ENCODE peak calls at places on chromosomes 5 and 9, in four cellular contexts. D is GM23248; T is neuronal stem cell; F is CD8-positive, alpha-beta T cell. Q is an unnamed sample.

GRCh38 chr9:78601957-78602565 is 305.1 kb downstream of the PSAT1 start:
- DNase-seq in T (peak; percentile 42), D (peak; percentile 71), F (no peak), Q (no peak)

GRCh38 chr5:96113170-96113939 is 151.7 kb upstream of the ELL2 start:
- DNase-seq in F (no peak), D (peak; percentile 62), T (no peak), Q (no peak)

GRCh38 chr9:11312976-11313375 is 700.2 kb upstream of the PTPRD start:
- DNase-seq in F (no peak), D (no peak), T (no peak), Q (no peak)

GRCh38 chr9:89325733-89326132 is 7.4 kb downstream of the SECISBP2 start:
- DNase-seq in D (no peak), T (no peak), F (no peak), Q (no peak)

GRCh38 chr5:170411100-170411499 is 21.9 kb upstream of the KCNMB1 start:
- DNase-seq in D (no peak), T (no peak), F (no peak), Q (peak; percentile 15)

GRCh38 chr5:147081256-147081872 is 153.5 kb upstream of the STK32A start:
- DNase-seq in F (no peak), D (no peak), T (peak; percentile 6), Q (no peak)

GRCh38 chr9:79686381-79687130 is 114.8 kb downstream of the TLE4 start:
- DNase-seq in T (no peak), D (peak; percentile 97), F (no peak), Q (no peak)

GRCh38 chr5:128084228-128085167 is 932 bp downstream of the SLC12A2 start:
- DNase-seq in T (peak; percentile 18), D (peak; percentile 58), F (peak; percentile 56), Q (peak; percentile 51)

GRCh38 chr9:119009253-119009652 is 360.0 kb downstream of the BRINP1 start:
- DNase-seq in F (no peak), T (no peak), D (peak; percentile 36), Q (no peak)

GRCh38 chr5:14165375-14166091 is 22.4 kb downstream of the TRIO start:
- DNase-seq in F (no peak), D (peak; percentile 78), T (no peak), Q (no peak)

GRCh38 chr9:30982301-30982700 is 1402.1 kb upstream of the ACO1 start:
- DNase-seq in D (no peak), F (no peak), T (no peak), Q (no peak)

GRCh38 chr5:172770675-172771438 is at the start of gene DUSP1:
- DNase-seq in D (peak; percentile 100), T (peak; percentile 96), F (peak; percentile 98), Q (peak; percentile 98)

GRCh38 chr9:127293767-127294166 is 29.2 kb downstream of the GARNL3 start:
- DNase-seq in T (no peak), F (no peak), D (no peak), Q (no peak)

GRCh38 chr9:89179535-89179919 is 909 bp upstream of the SHC3 start:
- DNase-seq in F (no peak), T (no peak), D (peak; percentile 62), Q (no peak)

GRCh38 chr5:39447059-39447458 is 22.3 kb upstream of the DAB2 start:
- DNase-seq in F (no peak), T (no peak), D (peak; percentile 72), Q (no peak)

GRCh38 chr9:124835026-124835501 is 18.2 kb upstream of the WDR38 start:
- DNase-seq in F (no peak), D (peak; percentile 63), T (no peak), Q (no peak)

GRCh38 chr5:31455172-31455571 is 76.7 kb downstream of the DROSHA start:
- DNase-seq in F (no peak), T (no peak), D (no peak), Q (no peak)

GRCh38 chr9:17962747-17963146 is 383.9 kb downstream of the SH3GL2 start:
- DNase-seq in T (no peak), D (peak; percentile 2), F (no peak), Q (no peak)

GRCh38 chr5:10452768-10453331 is 11.2 kb downstream of the ROPN1L start:
- DNase-seq in F (no peak), D (peak; percentile 91), T (peak; percentile 49), Q (peak; percentile 52)

GRCh38 chr9:114261987-114262386 is 60.9 kb upstream of the ORM1 start:
- DNase-seq in F (no peak), T (no peak), D (no peak), Q (no peak)

GRCh38 chr5:78295035-78295961 is 800 bp upstream of the AP3B1 start:
- DNase-seq in F (peak; percentile 55), D (peak; percentile 62), T (no peak), Q (peak; percentile 68)

GRCh38 chr9:93193373-93193725 is 9.4 kb downstream of the WNK2 start:
- DNase-seq in F (no peak), D (no peak), T (no peak), Q (no peak)

GRCh38 chr9:128145536-128145935 is 3.7 kb upstream of the LCN2 start:
- DNase-seq in T (no peak), F (no peak), D (no peak), Q (no peak)

DNA sequence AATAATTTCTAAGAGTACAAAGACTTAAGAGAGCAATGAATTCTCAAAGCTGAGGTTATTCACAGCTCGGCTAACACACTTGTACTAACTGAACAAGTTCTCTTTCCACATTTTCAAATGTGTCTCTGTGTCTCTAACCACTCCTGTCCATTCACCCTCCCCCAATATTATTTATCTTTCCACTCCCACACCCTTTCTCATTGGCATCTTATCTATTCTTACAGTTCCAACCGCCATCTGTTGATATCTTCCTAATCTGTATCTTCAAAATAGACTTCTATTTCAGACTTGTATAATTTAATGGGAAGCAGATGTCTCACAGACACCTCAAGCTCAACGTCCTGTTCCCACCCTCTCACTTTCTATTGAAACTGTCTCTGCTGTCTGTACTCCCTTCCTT is 205.9 kb downstream of the ANXA1 start:
- DNase-seq in D (no peak), F (no peak), T (no peak), Q (no peak)
- H3K4me3 ChIP-seq in D (no peak overlapping the region), F (no peak overlapping the region), T (no peak overlapping the region), Q (no peak overlapping the region)

GRCh38 chr9:70442328-70442848 is 27.9 kb upstream of the KLF9 start:
- DNase-seq in D (no peak), T (no peak), F (no peak), Q (no peak)

GRCh38 chr9:70435948-70436347 is 21.5 kb upstream of the KLF9 start:
- DNase-seq in T (no peak), F (no peak), D (peak; percentile 75), Q (no peak)

GRCh38 chr9:70441622-70442021 is 27.2 kb upstream of the KLF9 start:
- DNase-seq in D (no peak), F (no peak), T (peak; percentile 51), Q (no peak)

GRCh38 chr9:70439991-70440706 is 25.7 kb upstream of the KLF9 start:
- DNase-seq in F (no peak), T (no peak), D (peak; percentile 31), Q (no peak)

GRCh38 chr9:70438341-70438924 is 24.0 kb upstream of the KLF9 start:
- DNase-seq in D (peak; percentile 27), T (no peak), F (no peak), Q (no peak)
- H3K4me3 ChIP-seq in D (no peak overlapping the region), T (no peak overlapping the region), F (no peak overlapping the region), Q (no peak overlapping the region)

GRCh38 chr5:151676719-151677118 is 10.0 kb downstream of the SPARC start:
- DNase-seq in D (peak; percentile 53), F (no peak), T (no peak), Q (no peak)

GRCh38 chr5:151678146-151678545 is 8.6 kb downstream of the SPARC start:
- DNase-seq in D (peak; percentile 88), T (no peak), F (no peak), Q (no peak)

GRCh38 chr5:151678713-151679112 is 8.0 kb downstream of the SPARC start:
- DNase-seq in F (no peak), D (peak; percentile 52), T (no peak), Q (no peak)

GRCh38 chr5:151675225-151675955 is 11.3 kb downstream of the SPARC start:
- DNase-seq in D (peak; percentile 55), T (no peak), F (no peak), Q (no peak)

DNA sequence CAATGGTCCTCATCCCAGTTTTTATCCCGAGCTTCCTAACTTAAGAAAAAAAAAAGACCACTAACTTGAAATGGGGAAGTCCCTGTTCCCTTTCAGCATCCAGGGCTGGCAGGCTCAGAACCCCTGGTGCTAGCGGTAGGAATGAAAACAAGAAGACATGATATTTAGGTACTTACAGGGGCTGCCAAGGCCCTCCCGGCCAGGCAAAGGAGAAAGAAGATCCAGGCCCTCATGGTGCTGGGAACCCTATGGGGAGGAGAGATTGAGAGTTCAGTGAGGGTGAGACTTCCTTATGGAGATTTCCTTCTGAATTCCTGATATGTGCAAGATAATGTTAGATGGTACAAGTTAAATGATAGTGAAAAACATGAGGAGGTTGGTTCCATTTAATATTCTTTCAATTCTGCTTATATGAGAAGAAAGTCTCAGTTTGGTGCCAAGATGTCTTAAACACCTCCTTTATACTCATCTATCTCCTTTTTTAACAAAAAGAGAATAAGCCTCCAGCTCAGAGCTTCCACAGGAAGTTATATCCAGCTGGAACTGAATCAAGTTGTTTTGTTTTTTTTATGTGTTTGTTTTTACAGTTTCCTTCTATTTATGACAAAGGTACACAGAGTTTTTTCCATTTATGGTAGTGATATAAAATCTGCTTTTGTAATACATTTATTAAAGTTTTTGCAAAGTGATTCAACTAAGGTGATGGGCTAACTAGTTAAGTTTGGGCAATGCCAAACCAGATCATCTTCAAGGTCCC is 10.6 kb downstream of the SPARC start:
- DNase-seq in F (no peak), T (no peak), D (peak; percentile 40), Q (no peak)
- H3K4me3 ChIP-seq in F (no peak overlapping the region), T (no peak overlapping the region), D (peak overlapping the region; percentile 95), Q (no peak overlapping the region)

DNA sequence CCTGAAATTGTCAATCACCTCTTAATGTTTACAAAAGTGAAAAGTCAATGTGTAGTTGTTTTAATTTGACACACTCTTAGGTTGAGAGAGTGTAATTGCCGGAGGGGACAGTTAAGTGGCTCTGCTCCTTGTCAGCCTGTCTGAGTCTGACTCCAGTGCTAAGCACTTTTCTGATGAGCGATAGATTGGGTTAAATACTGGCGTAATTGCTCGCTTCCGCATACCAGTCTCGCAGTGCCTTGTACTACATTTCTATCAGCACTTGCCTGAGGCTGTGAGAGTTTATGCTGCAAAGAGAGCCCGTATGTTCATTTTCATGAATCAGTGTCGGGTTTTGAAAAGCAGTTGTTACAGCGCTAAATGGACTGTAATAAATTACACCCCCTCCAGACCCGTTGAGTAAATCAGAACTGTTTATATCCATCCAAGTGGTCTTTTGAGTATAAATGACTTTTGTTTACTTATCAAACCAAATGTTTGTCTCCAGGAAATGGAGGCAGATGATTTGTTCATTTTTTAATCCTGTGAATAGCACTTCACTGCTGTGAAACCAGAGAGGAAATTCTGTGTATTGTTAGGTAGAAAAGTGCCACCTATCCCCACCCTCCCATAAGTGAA is 41.0 kb upstream of the DMRT3 start:
- DNase-seq in T (no peak), F (no peak), D (peak; percentile 41), Q (no peak)
- H3K4me3 ChIP-seq in T (no peak overlapping the region), F (no peak overlapping the region), D (no peak overlapping the region), Q (no peak overlapping the region)

DNA sequence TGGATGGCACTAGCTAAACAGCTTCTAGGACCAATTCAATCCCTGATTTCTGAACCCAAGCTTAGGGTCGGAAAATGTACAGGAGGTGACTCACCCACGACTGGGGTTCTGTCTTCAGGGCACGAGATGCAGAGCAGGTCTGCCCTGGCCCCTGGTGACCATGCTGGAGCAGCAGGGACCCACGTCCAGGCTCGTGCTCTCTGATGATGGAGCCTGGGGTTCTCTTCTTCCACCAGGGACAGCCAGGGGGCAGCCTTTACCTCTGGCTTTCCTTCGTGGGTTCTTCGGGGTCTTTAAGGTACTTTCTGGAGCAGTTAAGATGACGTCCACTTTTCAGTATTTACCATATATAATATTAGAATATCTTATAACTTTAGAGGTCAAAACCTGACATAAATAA is 2.1 kb downstream of the CFAP77 start:
- DNase-seq in F (peak; percentile 20), D (peak; percentile 51), T (no peak), Q (peak; percentile 24)
- H3K4me3 ChIP-seq in F (no peak overlapping the region), D (no peak overlapping the region), T (no peak overlapping the region), Q (no peak overlapping the region)

GRCh38 chr9:104091708-104092107 is 2.4 kb upstream of the SMC2 start:
- DNase-seq in T (no peak), D (peak; percentile 67), F (no peak), Q (no peak)
- H3K4me3 ChIP-seq in T (no peak overlapping the region), D (no peak overlapping the region), F (no peak overlapping the region), Q (no peak overlapping the region)